ENCODE peak calls at places on chromosome 17, in four cellular contexts. T is GM12865; G is CD4-positive, alpha-beta memory T cell; W is transverse colon. L is an unnamed sample.

GRCh38 chr17:30558313-30559195 is 81.3 kb downstream of the GOSR1 start:
- DNase-seq in W (no peak), G (no peak), T (no peak), L (no peak)

GRCh38 chr17:17104494-17104893 is 62.2 kb downstream of the MPRIP start:
- DNase-seq in W (no peak), G (no peak), T (no peak), L (no peak)

GRCh38 chr17:902463-902862 is 77.1 kb downstream of the NXN start:
- DNase-seq in G (no peak), T (no peak), W (no peak), L (no peak)

GRCh38 chr17:54967621-54968258 is 714 bp downstream of the COX11 start:
- DNase-seq in W (peak), T (peak), G (peak), L (no peak)

GRCh38 chr17:41579484-41580243 is 7.0 kb downstream of the KRT14 start:
- DNase-seq in W (peak), G (peak), T (peak), L (peak)

GRCh38 chr17:80308672-80309517 is 48.2 kb downstream of the RNF213 start:
- DNase-seq in W (no peak), T (no peak), G (no peak), L (no peak)

GRCh38 chr17:61253293-61253801 is 146.3 kb upstream of the TBX2 start:
- DNase-seq in W (no peak), T (no peak), G (no peak), L (no peak)

GRCh38 chr17:32801193-32801592 is 75.7 kb downstream of the MYO1D start:
- DNase-seq in W (no peak), G (no peak), T (no peak), L (no peak)

GRCh38 chr17:70863436-70864248 is 694.3 kb downstream of the KCNJ2 start:
- DNase-seq in T (no peak), W (no peak), G (no peak), L (peak)

GRCh38 chr17:81124377-81124776 is 40.9 kb upstream of the PVALEF start:
- DNase-seq in G (no peak), W (no peak), T (no peak), L (no peak)

GRCh38 chr17:62852195-62852594 is 44.1 kb upstream of the MARCHF10 start:
- DNase-seq in G (no peak), W (no peak), T (no peak), L (no peak)

GRCh38 chr17:39928868-39929651 is 1.5 kb downstream of the LRRC3C start:
- DNase-seq in T (peak), G (no peak), W (no peak), L (peak)

GRCh38 chr17:13120864-13121263 is 103.0 kb upstream of the ELAC2 start:
- DNase-seq in G (no peak), W (no peak), T (no peak), L (no peak)

GRCh38 chr17:38428150-38428642 is at the start of gene ARHGAP23:
- DNase-seq in G (peak), T (peak), W (peak), L (peak)

GRCh38 chr17:181213-182163 is at the start of gene DOC2B:
- DNase-seq in T (no peak), W (peak), G (no peak), L (peak)

GRCh38 chr17:164536-165235 is 16.8 kb downstream of the DOC2B start:
- DNase-seq in T (peak), G (peak), W (peak), L (no peak)

GRCh38 chr17:40035162-40035559 is 19.0 kb downstream of the MED24 start:
- DNase-seq in G (no peak), T (no peak), W (peak), L (peak)

GRCh38 chr17:68539536-68540469 is 27.6 kb downstream of the PRKAR1A start:
- DNase-seq in W (no peak), T (peak), G (no peak), L (peak)

GRCh38 chr17:82372591-82373452 is 1.3 kb downstream of the UTS2R start:
- DNase-seq in G (no peak), T (no peak), W (no peak), L (no peak)

DNA sequence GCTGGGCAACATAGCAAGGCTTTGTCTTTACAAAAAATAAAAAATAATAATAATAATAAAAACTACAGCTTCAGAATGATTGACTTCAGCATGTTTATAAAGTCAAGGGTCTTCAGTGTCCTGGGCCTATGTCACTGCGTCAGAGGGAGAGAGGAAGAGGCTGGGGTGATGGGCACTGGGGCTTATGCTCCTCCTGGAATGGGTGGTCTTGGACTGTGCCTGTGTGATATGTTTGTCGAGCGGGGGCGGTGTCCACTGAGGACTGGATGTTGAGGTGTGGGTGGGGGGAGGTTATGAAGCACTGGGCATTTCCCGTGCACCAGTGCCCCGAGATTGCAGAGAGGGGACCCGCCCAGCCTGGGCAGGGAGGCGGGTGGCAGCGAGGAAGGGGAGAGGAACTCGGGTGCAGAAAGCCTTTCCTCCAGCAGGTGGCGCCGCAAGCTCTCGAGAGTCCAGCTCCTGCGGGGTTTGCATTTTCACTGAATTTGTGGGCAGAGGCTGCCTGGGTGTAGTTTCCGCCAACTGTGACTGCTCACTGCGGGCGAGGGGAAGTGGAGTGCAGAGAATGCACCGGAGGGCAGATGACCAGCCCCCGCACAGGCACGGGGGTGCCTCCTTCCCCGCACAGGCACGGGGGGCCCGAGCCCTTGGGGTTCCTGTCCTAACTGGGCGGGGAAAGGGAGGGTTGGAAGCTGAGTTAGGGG is 190.5 kb downstream of the SEC14L1 start:
- DNase-seq in W (peak), G (peak), T (peak), L (peak)
- H3K4me3 ChIP-seq in W (peak), G (peak), T (peak), L (no peak)

GRCh38 chr17:75685508-75685907 is 18.4 kb downstream of the SAP30BP start:
- DNase-seq in G (no peak), T (no peak), W (no peak), L (no peak)
- H3K4me3 ChIP-seq in G (no peak), T (no peak), W (no peak), L (no peak)

GRCh38 chr17:8741366-8741765 is 3.3 kb downstream of the CCDC42 start:
- DNase-seq in G (no peak), W (no peak), T (no peak), L (no peak)

GRCh38 chr17:8742274-8742673 is 2.4 kb downstream of the CCDC42 start:
- DNase-seq in W (no peak), G (no peak), T (no peak), L (no peak)

GRCh38 chr17:8739104-8739503 is 5.5 kb downstream of the CCDC42 start:
- DNase-seq in G (no peak), T (no peak), W (no peak), L (no peak)

GRCh38 chr17:8741771-8742170 is 2.9 kb downstream of the CCDC42 start:
- DNase-seq in G (no peak), T (no peak), W (no peak), L (no peak)

GRCh38 chr17:8740486-8740885 is 4.2 kb downstream of the CCDC42 start:
- DNase-seq in G (peak), W (peak), T (peak), L (no peak)
- H3K4me3 ChIP-seq in G (peak), W (peak), T (peak), L (no peak)

GRCh38 chr17:51435641-51436091 is 175.3 kb downstream of the UTP18 start:
- DNase-seq in G (peak), T (peak), W (peak), L (no peak)

GRCh38 chr17:51439395-51440229 is 179.3 kb downstream of the UTP18 start:
- DNase-seq in G (no peak), W (no peak), T (no peak), L (no peak)

GRCh38 chr17:51430581-51430980 is 170.2 kb downstream of the UTP18 start:
- DNase-seq in T (no peak), W (no peak), G (no peak), L (no peak)

GRCh38 chr17:51434434-51435170 is 174.3 kb downstream of the UTP18 start:
- DNase-seq in G (no peak), W (no peak), T (no peak), L (no peak)

DNA sequence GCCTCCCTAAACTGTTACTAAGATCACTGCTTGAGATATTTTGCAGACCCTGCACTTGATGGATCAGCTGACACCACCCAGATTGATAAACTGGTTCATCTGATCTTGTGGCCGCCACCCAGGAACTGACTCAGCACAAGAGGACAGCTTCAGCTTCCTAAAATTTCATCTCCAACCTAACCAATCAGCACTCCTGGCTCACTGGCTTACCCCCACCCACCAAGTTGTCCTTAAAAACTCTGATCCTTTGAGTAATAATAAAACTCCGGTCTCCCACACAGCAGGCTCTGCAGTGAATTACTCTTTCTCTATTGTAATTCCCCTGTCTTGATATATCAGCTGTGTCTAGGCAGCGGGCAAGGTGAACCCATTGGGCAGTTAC is 174.8 kb downstream of the UTP18 start:
- DNase-seq in G (no peak), W (no peak), T (no peak), L (no peak)
- H3K4me3 ChIP-seq in G (peak), W (no peak), T (no peak), L (no peak)

DNA sequence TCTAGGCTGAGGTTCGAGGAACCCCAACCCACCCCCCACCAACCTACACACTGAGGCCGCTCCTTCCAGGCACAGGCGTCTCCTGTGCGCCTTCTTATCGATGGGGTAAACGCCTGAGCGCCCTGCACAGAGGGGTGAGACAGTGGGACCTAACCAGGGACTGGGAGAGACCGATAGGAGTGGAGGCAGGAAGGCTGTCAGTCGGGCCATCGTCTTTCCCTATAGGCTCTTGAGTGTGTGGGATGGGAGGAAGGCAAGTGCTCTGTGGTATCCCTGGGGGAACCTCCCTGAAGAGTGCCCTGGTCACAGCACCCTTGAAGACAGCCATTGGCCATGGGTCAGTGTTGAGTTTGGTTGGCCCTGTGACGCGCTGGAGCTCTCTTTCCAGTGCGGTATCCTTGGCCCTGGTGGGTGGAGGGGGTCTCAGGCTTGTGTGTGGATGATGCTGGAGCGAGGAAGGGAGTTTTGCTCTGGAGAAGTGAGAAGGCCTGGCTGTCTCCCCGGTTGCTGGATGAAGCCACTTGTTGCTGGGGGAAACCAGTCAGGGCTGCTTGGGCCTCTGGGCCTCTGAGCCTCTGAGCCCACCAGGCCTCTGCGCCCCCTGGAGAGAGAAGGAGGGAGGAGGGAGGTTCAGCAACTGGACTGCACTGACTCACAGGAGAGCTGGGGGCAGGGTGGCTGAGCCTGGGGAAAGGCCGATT is 1.7 kb downstream of the GPRC5C start:
- DNase-seq in W (no peak), G (no peak), T (no peak), L (no peak)
- H3K4me3 ChIP-seq in W (peak), G (no peak), T (no peak), L (no peak)

DNA sequence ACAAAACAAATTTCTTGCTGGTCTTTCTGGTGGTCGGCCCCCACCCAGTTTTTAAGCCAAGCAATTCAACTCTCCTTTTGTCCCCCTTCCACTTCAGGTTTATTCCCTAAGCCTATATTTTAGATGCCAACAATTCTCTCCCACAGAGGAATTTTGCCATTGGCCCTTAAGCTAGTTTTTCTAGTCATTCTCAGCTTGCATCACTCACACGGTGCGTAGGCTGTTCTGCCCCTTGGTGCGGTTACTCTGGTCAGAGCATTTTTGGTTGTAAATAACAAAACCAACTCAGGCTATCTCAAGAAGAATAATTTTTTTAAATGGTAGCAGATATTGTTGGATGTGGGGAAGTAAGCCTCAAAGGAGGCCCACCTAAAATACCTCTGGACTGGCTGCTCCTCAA is 33.7 kb upstream of the DYNLL2 start:
- DNase-seq in W (no peak), T (no peak), G (no peak), L (no peak)
- H3K4me3 ChIP-seq in W (no peak), T (no peak), G (no peak), L (no peak)

DNA sequence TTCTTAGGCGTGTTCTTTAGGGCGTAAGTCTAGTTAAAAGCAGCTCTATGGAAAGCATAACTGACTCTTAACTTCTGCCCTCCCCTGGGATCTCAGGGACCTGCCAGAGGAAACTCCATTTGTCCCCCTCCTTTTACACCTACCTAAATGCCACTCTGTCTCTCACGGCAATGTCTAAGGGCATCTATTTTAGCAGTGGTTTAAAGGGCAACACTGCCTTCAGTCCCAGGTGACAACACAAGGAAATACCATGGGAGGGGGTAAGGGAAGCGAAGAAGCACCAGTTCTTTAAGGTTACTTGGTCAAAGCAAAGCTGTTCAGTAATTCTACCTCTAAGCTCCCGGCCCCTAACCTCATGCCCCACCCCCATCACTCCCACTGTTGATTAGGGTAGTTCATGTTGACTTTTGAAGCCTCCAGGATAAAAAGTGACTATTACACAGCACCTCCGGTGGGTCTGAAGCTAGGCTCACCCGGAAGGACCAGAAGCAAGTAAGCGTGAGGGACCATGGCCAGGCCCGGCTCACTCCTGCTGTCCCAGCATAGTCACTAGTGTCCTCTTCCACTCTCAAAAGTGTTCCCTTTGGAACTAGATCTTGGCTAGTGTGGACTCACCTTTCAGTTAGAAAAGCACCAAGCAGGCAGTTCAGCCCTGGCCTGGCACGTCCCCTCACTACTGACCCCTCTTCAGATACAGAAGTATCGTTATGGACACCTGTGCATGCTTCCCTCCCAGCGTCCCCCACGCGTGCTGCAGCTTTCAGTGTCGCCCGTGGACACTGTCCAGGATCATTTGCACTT is 47.0 kb downstream of the CYTH1 start:
- DNase-seq in T (peak), G (no peak), W (no peak), L (no peak)
- H3K4me3 ChIP-seq in T (peak), G (peak), W (peak), L (no peak)

GRCh38 chr17:4999429-5000093 is 1.8 kb downstream of the KIF1C start:
- DNase-seq in W (no peak), T (no peak), G (no peak), L (no peak)

GRCh38 chr17:5002121-5002788 is 4.5 kb downstream of the KIF1C start:
- DNase-seq in W (no peak), G (no peak), T (no peak), L (no peak)

GRCh38 chr17:4998027-4998665 is 396 bp downstream of the KIF1C start:
- DNase-seq in G (no peak), W (peak), T (no peak), L (no peak)

GRCh38 chr17:4998666-4999428 is 1.1 kb downstream of the KIF1C start:
- DNase-seq in W (peak), G (no peak), T (peak), L (no peak)

DNA sequence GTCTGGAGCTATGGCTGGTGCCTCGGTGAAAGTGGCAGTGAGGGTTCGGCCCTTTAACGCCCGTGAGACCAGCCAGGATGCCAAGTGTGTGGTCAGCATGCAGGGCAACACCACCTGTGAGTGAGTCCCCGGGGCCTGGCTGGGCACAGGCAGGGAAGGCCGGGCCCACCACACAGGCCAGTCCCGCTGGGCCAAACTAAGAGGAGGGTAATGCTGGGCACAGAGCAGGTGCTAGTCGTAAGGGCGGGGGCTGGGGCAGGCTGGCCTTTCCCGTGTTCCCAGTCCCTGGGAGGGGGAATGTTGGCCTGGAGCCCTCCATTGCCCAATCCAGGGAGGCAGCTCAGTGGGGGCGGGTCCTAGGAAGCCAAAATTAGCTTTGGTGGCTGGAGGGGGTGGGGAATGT is 2.5 kb downstream of the KIF1C start:
- DNase-seq in T (no peak), G (no peak), W (peak), L (no peak)
- H3K4me3 ChIP-seq in T (no peak), G (no peak), W (peak), L (peak)

L was measured in foreskin fibroblast.